ENCODE peak calls at places on chromosomes 5 and 9, in four cellular contexts. Z is HCT116, K is K562, C is Panc1. M is an unnamed sample.

GRCh38 chr5:77282337-77283027 is 72.0 kb downstream of the PDE8B start:
- ATAC-seq in C (peak; percentile 63), Z (no peak), K (no peak), M (peak; percentile 46)

GRCh38 chr5:173329370-173330150 is 1.3 kb upstream of the STC2 start:
- ATAC-seq in C (peak; percentile 11), Z (peak; percentile 27), K (no peak), M (no peak)

GRCh38 chr5:137891849-137892248 is 2.6 kb downstream of the PKD2L2 start:
- ATAC-seq in Z (peak; percentile 72), K (no peak), C (no peak), M (no peak)

GRCh38 chr5:139141410-139141809 is 56.8 kb downstream of the SIL1 start:
- ATAC-seq in Z (no peak), K (peak; percentile 71), C (no peak), M (no peak)

GRCh38 chr5:141001466-141001853 is 35.2 kb downstream of the PCDHAC2 start:
- ATAC-seq in K (no peak), C (peak; percentile 65), Z (peak; percentile 60), M (no peak)

GRCh38 chr5:43233946-43234345 is 41.9 kb downstream of the NIM1K start:
- ATAC-seq in K (no peak), Z (no peak), C (no peak), M (no peak)

GRCh38 chr5:15664961-15665360 is 165.0 kb downstream of the FBXL7 start:
- ATAC-seq in C (no peak), Z (no peak), K (no peak), M (no peak)

GRCh38 chr5:78540335-78541057 is 108.1 kb downstream of the LHFPL2 start:
- ATAC-seq in K (no peak), Z (no peak), C (no peak), M (peak; percentile 66)

GRCh38 chr9:85055506-85056202 is 386.1 kb downstream of the NTRK2 start:
- ATAC-seq in C (no peak), Z (no peak), K (no peak), M (no peak)

GRCh38 chr5:111733571-111733970 is 23.4 kb downstream of the NREP start:
- ATAC-seq in Z (no peak), C (no peak), K (no peak), M (no peak)

GRCh38 chr5:154265197-154265578 is 74.7 kb downstream of the GALNT10 start:
- ATAC-seq in K (no peak), Z (no peak), C (no peak), M (no peak)

GRCh38 chr5:109374625-109375024 is 35.1 kb downstream of the PJA2 start:
- ATAC-seq in Z (no peak), K (peak; percentile 67), C (no peak), M (no peak)

GRCh38 chr9:7053903-7054302 is 296.1 kb downstream of the KDM4C start:
- ATAC-seq in C (no peak), Z (no peak), K (no peak), M (no peak)

GRCh38 chr9:106450549-106450948 is 412.4 kb upstream of the ZNF462 start:
- ATAC-seq in Z (no peak), C (no peak), K (no peak), M (no peak)

GRCh38 chr5:10319202-10319851 is 11.6 kb upstream of the CMBL start:
- ATAC-seq in Z (no peak), C (no peak), K (peak; percentile 88), M (peak; percentile 39)

GRCh38 chr5:10324519-10325370 is 17.0 kb upstream of the CMBL start:
- ATAC-seq in C (peak; percentile 37), Z (peak; percentile 17), K (peak; percentile 40), M (no peak)

GRCh38 chr5:10320793-10321192 is 13.1 kb upstream of the CMBL start:
- ATAC-seq in K (peak; percentile 72), C (no peak), Z (no peak), M (no peak)

GRCh38 chr5:10323588-10324488 is 16.1 kb upstream of the CMBL start:
- ATAC-seq in K (peak; percentile 64), Z (no peak), C (no peak), M (no peak)

GRCh38 chr5:10321882-10322281 is 14.2 kb upstream of the CMBL start:
- ATAC-seq in C (no peak), Z (no peak), K (no peak), M (no peak)
- TF ChIP-seq POLR2AphosphoS5 in C (no peak), Z (no peak), K (no peak), M (no peak)

GRCh38 chr9:120900821-120901220 is 23.8 kb upstream of the PHF19 start:
- ATAC-seq in K (no peak), C (no peak), Z (no peak), M (no peak)
- TF ChIP-seq POLR2AphosphoS5 in K (no peak), C (no peak), Z (no peak), M (no peak)

GRCh38 chr5:127431977-127432376 is 85.5 kb upstream of the PRRC1 start:
- ATAC-seq in K (no peak), C (no peak), Z (no peak), M (no peak)
- TF ChIP-seq POLR2AphosphoS5 in K (no peak), C (no peak), Z (no peak), M (no peak)

GRCh38 chr9:15155826-15156225 is 151.2 kb downstream of the TTC39B start:
- ATAC-seq in K (no peak), Z (no peak), C (no peak), M (peak; percentile 67)
- TF ChIP-seq POLR2AphosphoS5 in K (no peak), Z (no peak), C (no peak), M (peak; percentile 87)

GRCh38 chr9:37938121-37938906 is 34.4 kb upstream of the SLC25A51 start:
- ATAC-seq in C (peak; percentile 76), K (no peak), Z (peak; percentile 64), M (no peak)
- TF ChIP-seq POLR2AphosphoS5 in C (peak; percentile 45), K (no peak), Z (no peak), M (no peak)

GRCh38 chr5:177537389-177538361 is 16.7 kb downstream of the FAM193B start:
- ATAC-seq in C (peak; percentile 95), Z (no peak), K (no peak), M (peak; percentile 81)
- TF ChIP-seq POLR2AphosphoS5 in C (peak; percentile 42), Z (no peak), K (no peak), M (peak; percentile 37)

GRCh38 chr5:16726538-16726946 is 109.7 kb upstream of the RETREG1 start:
- ATAC-seq in Z (no peak), K (no peak), C (no peak), M (peak; percentile 25)

GRCh38 chr5:16723821-16724220 is 107.0 kb upstream of the RETREG1 start:
- ATAC-seq in C (no peak), K (no peak), Z (no peak), M (no peak)

GRCh38 chr5:16725575-16725974 is 108.8 kb upstream of the RETREG1 start:
- ATAC-seq in Z (no peak), C (no peak), K (no peak), M (no peak)

DNA sequence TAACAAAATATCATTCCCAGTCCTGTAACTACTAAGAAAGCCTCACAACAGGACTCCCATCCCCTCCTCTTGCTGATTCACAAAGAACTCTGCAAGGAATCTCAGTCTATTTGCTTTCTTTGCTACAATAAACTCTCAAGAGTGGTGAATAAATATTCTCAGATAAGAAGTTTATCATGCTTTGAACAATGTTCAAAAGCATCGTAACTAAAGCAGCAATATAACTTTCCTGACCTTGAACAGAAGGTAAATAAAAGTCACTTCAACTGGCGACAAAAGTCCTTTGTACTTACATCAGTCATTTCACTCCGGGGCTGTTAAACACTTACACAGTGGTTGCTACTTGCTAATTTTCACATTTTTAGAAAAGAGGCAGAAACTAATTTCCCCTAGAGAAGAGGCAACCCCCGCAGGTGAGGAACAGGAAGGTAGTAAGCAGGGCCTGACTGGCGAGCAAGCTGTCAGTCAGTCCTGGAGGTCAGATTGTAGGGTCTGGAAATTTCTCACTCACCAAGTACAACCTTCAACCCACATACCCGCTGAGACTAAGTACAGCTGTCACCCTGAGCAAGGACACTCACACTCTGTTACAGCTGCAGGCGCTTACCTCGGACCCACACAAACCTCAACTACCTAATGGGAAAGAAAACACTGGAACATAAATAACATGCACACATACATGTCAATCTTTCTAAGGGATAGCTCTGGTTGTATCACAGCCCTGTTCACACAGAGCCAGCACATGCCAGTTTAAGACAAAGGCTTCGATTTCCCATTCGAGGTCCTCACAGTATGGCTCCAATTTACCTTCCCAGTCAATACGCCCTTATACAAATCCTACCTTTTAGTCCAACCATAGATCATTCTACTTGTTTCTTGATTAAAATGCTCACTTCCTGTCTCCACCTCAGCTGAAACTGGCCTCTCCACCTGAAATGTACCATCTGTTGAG is 104.6 kb upstream of the RETREG1 start:
- ATAC-seq in Z (no peak), K (no peak), C (no peak), M (no peak)
- TF ChIP-seq POLR2AphosphoS5 in Z (no peak), K (no peak), C (no peak), M (no peak)

DNA sequence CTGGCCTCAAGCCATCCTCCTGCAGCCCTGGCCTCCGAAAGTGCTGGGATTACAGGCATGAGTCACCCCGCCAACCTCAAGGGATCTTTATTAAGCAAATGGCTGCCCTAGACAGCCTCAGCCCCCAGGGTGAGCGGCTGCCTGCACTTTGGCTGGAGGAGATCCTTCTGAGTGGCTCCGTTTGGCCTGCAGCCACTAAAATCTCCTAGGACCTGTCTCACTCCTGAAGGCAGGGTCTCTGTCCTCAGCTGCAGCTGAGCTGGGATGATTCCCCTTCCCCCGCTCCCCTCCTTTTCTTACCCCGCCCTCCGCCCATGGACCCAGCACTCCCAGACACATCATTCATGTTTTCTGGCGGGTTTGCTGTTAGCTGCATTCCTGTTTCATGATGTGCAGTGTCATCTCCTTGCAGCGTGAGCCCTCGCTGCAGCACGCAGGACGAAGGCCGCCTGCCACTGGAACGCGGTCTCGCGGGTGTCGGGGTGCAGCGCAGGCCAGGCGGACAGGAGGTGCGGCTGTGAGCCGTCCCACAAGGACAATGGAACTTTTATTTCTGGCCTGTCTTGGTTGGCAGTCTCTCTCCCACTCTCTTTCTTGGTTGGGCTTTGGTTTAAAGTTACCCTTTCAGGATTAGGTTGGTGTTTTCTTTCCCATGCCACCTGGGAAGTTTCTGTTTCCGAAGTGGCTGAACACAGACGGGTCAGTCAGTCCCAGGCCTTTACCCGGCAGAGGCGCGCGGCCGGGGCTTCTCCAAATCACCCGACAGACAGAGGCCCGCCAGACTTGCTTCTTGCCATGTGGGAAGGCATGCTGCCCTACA is 137.1 kb downstream of the FOXD1 start:
- ATAC-seq in K (peak; percentile 27), Z (peak; percentile 50), C (peak; percentile 66), M (peak; percentile 67)
- TF ChIP-seq POLR2AphosphoS5 in K (no peak), Z (no peak), C (no peak), M (no peak)

M was measured in gastroesophageal sphincter.